ENCODE peak calls at places on chromosome 17, in four cellular contexts. One of them, this sample, is unnamed.
A peak's percentile ranks its signal among the peaks of the same experiment; 100 is the strongest.

GRCh38 chr17:28087743-28088142 is 45.3 kb downstream of the NLK start:
- DNase-seq in stomach: no peak
- DNase-seq in GM23248: no peak
- DNase-seq in tibial artery: no peak
- DNase-seq in this sample: no peak

GRCh38 chr17:77839324-77840155 is 119.0 kb upstream of the TNRC6C start:
- DNase-seq in stomach: no peak
- DNase-seq in tibial artery: no peak
- DNase-seq in GM23248: no peak
- DNase-seq in this sample: no peak

GRCh38 chr17:40857535-40857934 is 9.5 kb downstream of the KRT12 start:
- DNase-seq in stomach: no peak
- DNase-seq in GM23248: peak; percentile 67
- DNase-seq in tibial artery: peak; percentile 34
- DNase-seq in this sample: no peak

GRCh38 chr17:59026176-59026939 is 80.3 kb downstream of the TRIM37 start:
- DNase-seq in stomach: no peak
- DNase-seq in GM23248: no peak
- DNase-seq in tibial artery: no peak
- DNase-seq in this sample: no peak

GRCh38 chr17:51860934-51861561 is 297.5 kb downstream of the CA10 start:
- DNase-seq in GM23248: peak; percentile 21
- DNase-seq in tibial artery: no peak
- DNase-seq in stomach: no peak
- DNase-seq in this sample: no peak

GRCh38 chr17:27425991-27426390 is 30.3 kb upstream of the KSR1 start:
- DNase-seq in tibial artery: no peak
- DNase-seq in GM23248: no peak
- DNase-seq in stomach: no peak
- DNase-seq in this sample: no peak

GRCh38 chr17:55366020-55366481 is 55.6 kb downstream of the MMD start:
- DNase-seq in tibial artery: no peak
- DNase-seq in GM23248: no peak
- DNase-seq in stomach: no peak
- DNase-seq in this sample: no peak

GRCh38 chr17:65370669-65371126 is 190.8 kb downstream of the AXIN2 start:
- DNase-seq in tibial artery: no peak
- DNase-seq in GM23248: no peak
- DNase-seq in stomach: peak; percentile 67
- DNase-seq in this sample: no peak

GRCh38 chr17:51362818-51363598 is 102.7 kb downstream of the UTP18 start:
- DNase-seq in tibial artery: no peak
- DNase-seq in stomach: no peak
- DNase-seq in GM23248: no peak
- DNase-seq in this sample: no peak

GRCh38 chr17:77884019-77884418 is 74.5 kb upstream of the TNRC6C start:
- DNase-seq in stomach: no peak
- DNase-seq in tibial artery: no peak
- DNase-seq in GM23248: peak; percentile 35
- DNase-seq in this sample: no peak

GRCh38 chr17:60803059-60803458 is 125.4 kb downstream of the BCAS3 start:
- DNase-seq in stomach: no peak
- DNase-seq in tibial artery: no peak
- DNase-seq in GM23248: no peak
- DNase-seq in this sample: no peak

GRCh38 chr17:77874303-77875050 is 84.0 kb upstream of the TNRC6C start:
- DNase-seq in tibial artery: no peak
- DNase-seq in stomach: no peak
- DNase-seq in GM23248: no peak
- DNase-seq in this sample: peak; percentile 30

GRCh38 chr17:39110435-39111136 is 40.9 kb downstream of the PLXDC1 start:
- DNase-seq in stomach: peak; percentile 80
- DNase-seq in GM23248: no peak
- DNase-seq in tibial artery: no peak
- DNase-seq in this sample: peak; percentile 84

GRCh38 chr17:31499771-31500554 is 108.5 kb downstream of the RAB11FIP4 start:
- DNase-seq in GM23248: peak; percentile 63
- DNase-seq in stomach: peak; percentile 70
- DNase-seq in tibial artery: no peak
- DNase-seq in this sample: peak; percentile 94

GRCh38 chr17:63587770-63588169 is 12.9 kb upstream of the TACO1 start:
- DNase-seq in stomach: no peak
- DNase-seq in tibial artery: no peak
- DNase-seq in GM23248: peak; percentile 31
- DNase-seq in this sample: no peak

GRCh38 chr17:43021739-43022512 is at the start of gene VAT1:
- DNase-seq in stomach: peak; percentile 82
- DNase-seq in tibial artery: peak; percentile 74
- DNase-seq in GM23248: peak; percentile 90
- DNase-seq in this sample: peak; percentile 91

GRCh38 chr17:37092041-37092440 is 143.3 kb downstream of the AATF start:
- DNase-seq in tibial artery: no peak
- DNase-seq in GM23248: no peak
- DNase-seq in stomach: no peak
- DNase-seq in this sample: no peak

GRCh38 chr17:41615454-41615853 is 2.9 kb upstream of the KRT16 start:
- DNase-seq in tibial artery: no peak
- DNase-seq in GM23248: peak; percentile 29
- DNase-seq in stomach: no peak
- DNase-seq in this sample: no peak

GRCh38 chr17:35050170-35050569 is 13.3 kb downstream of the RFFL start:
- DNase-seq in tibial artery: no peak
- DNase-seq in stomach: no peak
- DNase-seq in GM23248: no peak
- DNase-seq in this sample: no peak

GRCh38 chr17:27218719-27219488 is 75.0 kb upstream of the WSB1 start:
- DNase-seq in stomach: no peak
- DNase-seq in tibial artery: no peak
- DNase-seq in GM23248: no peak
- DNase-seq in this sample: no peak

GRCh38 chr17:73645050-73645871 is 1.0 kb upstream of the SDK2 start:
- DNase-seq in tibial artery: no peak
- DNase-seq in GM23248: peak; percentile 50
- DNase-seq in stomach: peak; percentile 25
- DNase-seq in this sample: peak; percentile 84

GRCh38 chr17:49110504-49110903 is 22.1 kb upstream of the B4GALNT2 start:
- DNase-seq in tibial artery: no peak
- DNase-seq in stomach: no peak
- DNase-seq in GM23248: no peak
- DNase-seq in this sample: no peak

GRCh38 chr17:46003907-46004748 is 5.1 kb downstream of the STH start:
- DNase-seq in stomach: peak; percentile 84
- DNase-seq in GM23248: peak; percentile 14
- DNase-seq in tibial artery: no peak
- DNase-seq in this sample: no peak

GRCh38 chr17:13631541-13631940 is 29.8 kb upstream of the HS3ST3A1 start:
- DNase-seq in GM23248: peak; percentile 2
- DNase-seq in stomach: no peak
- DNase-seq in tibial artery: no peak
- DNase-seq in this sample: no peak

GRCh38 chr17:48626470-48627241 is 498 bp upstream of the HOXB9 start:
- DNase-seq in stomach: no peak
- DNase-seq in GM23248: peak; percentile 51
- DNase-seq in tibial artery: no peak
- DNase-seq in this sample: peak; percentile 90

GRCh38 chr17:16281351-16281750 is 64.3 kb downstream of the PIGL start:
- DNase-seq in GM23248: peak; percentile 57
- DNase-seq in tibial artery: no peak
- DNase-seq in stomach: no peak
- DNase-seq in this sample: no peak

GRCh38 chr17:66835476-66835875 is 559 bp downstream of the CACNG5 start:
- DNase-seq in tibial artery: no peak
- DNase-seq in stomach: no peak
- DNase-seq in GM23248: no peak
- DNase-seq in this sample: no peak

GRCh38 chr17:63973247-63973646 is 529 bp upstream of the SCN4A start:
- DNase-seq in tibial artery: no peak
- DNase-seq in GM23248: no peak
- DNase-seq in stomach: no peak
- DNase-seq in this sample: no peak

GRCh38 chr17:45171338-45172231 is 9.9 kb downstream of the HEXIM2 start:
- DNase-seq in tibial artery: peak; percentile 58
- DNase-seq in stomach: peak; percentile 27
- DNase-seq in GM23248: peak; percentile 76
- DNase-seq in this sample: peak; percentile 84

GRCh38 chr17:8162997-8163977 is 539 bp upstream of the VAMP2 start:
- DNase-seq in tibial artery: no peak
- DNase-seq in GM23248: no peak
- DNase-seq in stomach: no peak
- DNase-seq in this sample: peak; percentile 84

GRCh38 chr17:79658811-79659207 is 48.0 kb upstream of the RBFOX3 start:
- DNase-seq in GM23248: peak; percentile 38
- DNase-seq in tibial artery: no peak
- DNase-seq in stomach: no peak
- DNase-seq in this sample: no peak

GRCh38 chr17:79655672-79656290 is 44.9 kb upstream of the RBFOX3 start:
- DNase-seq in stomach: peak; percentile 11
- DNase-seq in GM23248: no peak
- DNase-seq in tibial artery: no peak
- DNase-seq in this sample: no peak

GRCh38 chr17:79654960-79655382 is 44.1 kb upstream of the RBFOX3 start:
- DNase-seq in GM23248: no peak
- DNase-seq in stomach: peak; percentile 23
- DNase-seq in tibial artery: no peak
- DNase-seq in this sample: no peak

GRCh38 chr17:79657861-79658810 is 47.3 kb upstream of the RBFOX3 start:
- DNase-seq in GM23248: no peak
- DNase-seq in tibial artery: no peak
- DNase-seq in stomach: no peak
- DNase-seq in this sample: no peak

DNA sequence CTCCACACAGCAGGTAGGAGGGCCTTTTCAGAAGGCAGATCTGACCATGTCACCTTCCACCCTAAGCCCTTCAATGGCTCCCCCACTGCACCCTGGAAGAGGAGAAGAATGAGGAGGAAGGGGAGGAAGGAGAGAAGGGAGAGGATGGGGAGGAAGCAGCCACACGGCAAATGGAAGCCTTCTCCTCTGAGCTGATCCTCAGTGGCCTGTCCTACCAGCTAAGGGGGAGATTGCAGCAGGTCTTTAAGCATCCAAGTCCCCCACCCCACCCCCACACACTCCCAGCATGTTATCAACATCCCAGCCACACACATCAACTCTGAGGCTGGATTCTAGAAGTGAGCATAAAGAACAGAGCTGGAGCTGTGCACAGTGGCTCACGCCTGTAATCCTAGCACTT is 46.2 kb upstream of the RBFOX3 start:
- DNase-seq in stomach: no peak
- DNase-seq in tibial artery: no peak
- DNase-seq in GM23248: no peak
- DNase-seq in this sample: no peak
- H3K27ac ChIP-seq in stomach: no peak overlapping the region
- H3K27ac ChIP-seq in tibial artery: no peak overlapping the region
- H3K27ac ChIP-seq in GM23248: no peak overlapping the region
- H3K27ac ChIP-seq in this sample: no peak overlapping the region

DNA sequence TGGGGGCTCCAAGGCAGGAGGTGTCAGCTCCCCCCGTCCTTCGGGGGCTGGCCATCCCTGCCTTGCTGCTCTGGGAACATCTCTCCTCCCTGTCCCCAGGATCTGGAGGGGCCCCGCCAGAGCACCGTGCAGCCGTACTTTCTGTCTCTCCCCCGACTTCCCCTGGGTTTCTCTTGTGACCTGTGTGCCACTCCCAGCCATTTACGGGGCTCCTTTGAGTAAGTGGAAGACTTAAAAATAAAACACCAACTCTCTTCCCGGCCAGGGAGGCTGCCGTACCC is 60.6 kb downstream of the BAIAP2 start:
- DNase-seq in tibial artery: no peak
- DNase-seq in stomach: no peak
- DNase-seq in GM23248: no peak
- DNase-seq in this sample: no peak
- H3K4me1 ChIP-seq in tibial artery: no peaks in the 10 kb centered on the region
- H3K4me1 ChIP-seq in stomach: peaks cover 73% of the 10 kb centered on the region
- H3K4me1 ChIP-seq in GM23248: peaks cover 44% of the 10 kb centered on the region
- H3K4me1 ChIP-seq in this sample: peaks cover 3% of the 10 kb centered on the region

GRCh38 chr17:75241996-75242460 is 19.4 kb downstream of the GGA3 start:
- DNase-seq in stomach: no peak
- DNase-seq in GM23248: peak; percentile 84
- DNase-seq in tibial artery: no peak
- DNase-seq in this sample: no peak
- H3K4me3 ChIP-seq in stomach: no peak overlapping the region
- H3K4me3 ChIP-seq in GM23248: no peak overlapping the region
- H3K4me3 ChIP-seq in tibial artery: no peak overlapping the region
- H3K4me3 ChIP-seq in this sample: no peak overlapping the region

GRCh38 chr17:860805-861204 is 78.7 kb downstream of the MRM3 start:
- DNase-seq in tibial artery: no peak
- DNase-seq in stomach: no peak
- DNase-seq in GM23248: no peak
- DNase-seq in this sample: no peak
- H3K27ac ChIP-seq in tibial artery: no peak overlapping the region
- H3K27ac ChIP-seq in stomach: no peak overlapping the region
- H3K27ac ChIP-seq in GM23248: no peak overlapping the region
- H3K27ac ChIP-seq in this sample: no peak overlapping the region